ENCODE peak calls at places on chromosomes 6 and 20, in four cellular contexts. One of them, this sample, is unnamed.

GRCh38 chr6:88780714-88781389 is 182.6 kb downstream of the RNGTT start:
- DNase-seq in K562: peak; percentile 70
- DNase-seq in HepG2: peak; percentile 60
- DNase-seq in GM12878: peak; percentile 63
- DNase-seq in this sample: peak; percentile 39

GRCh38 chr20:62614085-62614960 is 28.0 kb upstream of the SLCO4A1 start:
- DNase-seq in GM12878: no peak
- DNase-seq in HepG2: no peak
- DNase-seq in K562: no peak
- DNase-seq in this sample: no peak

GRCh38 chr20:54475334-54476287 is at the start of gene DOK5:
- DNase-seq in HepG2: no peak
- DNase-seq in GM12878: no peak
- DNase-seq in K562: no peak
- DNase-seq in this sample: peak; percentile 12

GRCh38 chr6:4936681-4937041 is 67.2 kb downstream of the RPP40 start:
- DNase-seq in K562: peak; percentile 69
- DNase-seq in HepG2: peak; percentile 59
- DNase-seq in GM12878: no peak
- DNase-seq in this sample: peak; percentile 48

GRCh38 chr20:31587545-31588389 is 17.3 kb upstream of the ID1 start:
- DNase-seq in HepG2: no peak
- DNase-seq in GM12878: no peak
- DNase-seq in K562: no peak
- DNase-seq in this sample: no peak

GRCh38 chr20:19185083-19185482 is 27.4 kb upstream of the SLC24A3 start:
- DNase-seq in GM12878: no peak
- DNase-seq in K562: no peak
- DNase-seq in HepG2: no peak
- DNase-seq in this sample: no peak

GRCh38 chr20:63344616-63345327 is 16.4 kb downstream of the CHRNA4 start:
- DNase-seq in K562: no peak
- DNase-seq in HepG2: no peak
- DNase-seq in GM12878: no peak
- DNase-seq in this sample: no peak

GRCh38 chr20:9903048-9903651 is 64.3 kb upstream of the PAK5 start:
- DNase-seq in HepG2: peak; percentile 40
- DNase-seq in GM12878: no peak
- DNase-seq in K562: peak; percentile 0
- DNase-seq in this sample: peak; percentile 26

GRCh38 chr6:54875539-54875938 is 29.0 kb downstream of the FAM83B start:
- DNase-seq in GM12878: no peak
- DNase-seq in K562: no peak
- DNase-seq in HepG2: no peak
- DNase-seq in this sample: no peak

GRCh38 chr6:14705841-14706377 is 540.0 kb upstream of the JARID2 start:
- DNase-seq in GM12878: no peak
- DNase-seq in K562: no peak
- DNase-seq in HepG2: no peak
- DNase-seq in this sample: no peak

GRCh38 chr20:1803216-1804128 is 91.7 kb upstream of the SIRPA start:
- DNase-seq in K562: no peak
- DNase-seq in GM12878: no peak
- DNase-seq in HepG2: no peak
- DNase-seq in this sample: no peak

GRCh38 chr20:1802385-1803215 is 92.6 kb upstream of the SIRPA start:
- DNase-seq in K562: peak; percentile 8
- DNase-seq in GM12878: no peak
- DNase-seq in HepG2: peak; percentile 67
- DNase-seq in this sample: peak; percentile 77

GRCh38 chr20:1800180-1800579 is 95.0 kb upstream of the SIRPA start:
- DNase-seq in K562: no peak
- DNase-seq in HepG2: no peak
- DNase-seq in GM12878: no peak
- DNase-seq in this sample: no peak

GRCh38 chr20:1800777-1801176 is 94.4 kb upstream of the SIRPA start:
- DNase-seq in K562: peak; percentile 2
- DNase-seq in HepG2: no peak
- DNase-seq in GM12878: no peak
- DNase-seq in this sample: no peak

GRCh38 chr20:1801551-1801950 is 93.7 kb upstream of the SIRPA start:
- DNase-seq in HepG2: no peak
- DNase-seq in GM12878: no peak
- DNase-seq in K562: no peak
- DNase-seq in this sample: no peak
- TF ChIP-seq FOXM1 in HepG2: no peak
- TF ChIP-seq FOXM1 in GM12878: no peak
- TF ChIP-seq FOXM1 in K562: no peak
- TF ChIP-seq FOXM1 in this sample: no peak

DNA sequence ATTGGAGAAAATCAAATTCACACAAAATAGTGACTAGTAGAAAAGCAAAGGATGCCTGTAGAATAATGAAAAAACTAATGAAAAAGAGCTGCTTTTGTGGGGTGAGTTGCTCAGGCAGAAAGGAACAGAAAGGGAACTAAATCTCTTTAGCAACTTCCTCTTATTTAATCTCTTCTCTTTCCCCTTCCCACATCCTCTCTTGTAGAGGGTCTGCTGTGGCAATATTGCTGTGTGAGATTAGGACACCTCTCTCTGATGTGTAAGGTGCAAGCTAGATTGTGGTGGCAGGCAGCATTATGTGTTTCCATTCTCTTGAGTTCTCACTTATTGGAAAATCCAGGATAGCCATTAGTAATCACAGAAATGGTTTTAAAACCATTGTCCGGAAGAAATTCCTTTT is 49.7 kb downstream of the SYNE1 start:
- DNase-seq in HepG2: no peak
- DNase-seq in K562: no peak
- DNase-seq in GM12878: no peak
- DNase-seq in this sample: no peak
- TF ChIP-seq TARDBP in HepG2: no peak
- TF ChIP-seq TARDBP in K562: no peak
- TF ChIP-seq TARDBP in GM12878: no peak
- TF ChIP-seq TARDBP in this sample: no peak

DNA sequence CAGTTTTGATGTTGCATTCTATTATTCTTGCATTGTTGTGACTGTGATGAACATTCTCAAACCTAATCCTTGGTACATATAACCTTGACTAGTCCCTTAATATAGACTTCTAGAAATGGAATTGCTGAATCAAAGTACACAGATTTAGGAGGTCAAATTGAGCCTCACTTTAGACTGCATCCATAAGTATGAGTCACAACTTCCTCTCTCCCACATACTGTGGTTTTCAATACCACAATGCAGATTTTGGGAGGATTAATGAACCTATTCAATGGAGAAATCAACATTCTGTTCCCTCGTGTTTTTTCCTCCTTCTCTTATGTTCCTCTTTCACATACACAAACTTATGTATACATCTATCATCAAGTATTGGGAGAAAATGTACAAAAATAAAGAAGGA is 212.4 kb downstream of the MOXD1 start:
- DNase-seq in GM12878: no peak
- DNase-seq in HepG2: no peak
- DNase-seq in K562: no peak
- DNase-seq in this sample: no peak
- TF ChIP-seq FOXM1 in GM12878: no peak
- TF ChIP-seq FOXM1 in HepG2: no peak
- TF ChIP-seq FOXM1 in K562: no peak
- TF ChIP-seq FOXM1 in this sample: no peak

GRCh38 chr20:57467742-57468141 is 57.2 kb downstream of the CTCFL start:
- DNase-seq in K562: no peak
- DNase-seq in GM12878: no peak
- DNase-seq in HepG2: no peak
- DNase-seq in this sample: no peak

GRCh38 chr20:57470666-57471495 is 54.1 kb downstream of the CTCFL start:
- DNase-seq in K562: no peak
- DNase-seq in HepG2: no peak
- DNase-seq in GM12878: no peak
- DNase-seq in this sample: no peak

GRCh38 chr20:57468523-57469417 is 56.2 kb downstream of the CTCFL start:
- DNase-seq in GM12878: no peak
- DNase-seq in HepG2: no peak
- DNase-seq in K562: no peak
- DNase-seq in this sample: no peak

GRCh38 chr20:57470212-57470522 is 54.8 kb downstream of the CTCFL start:
- DNase-seq in HepG2: no peak
- DNase-seq in GM12878: no peak
- DNase-seq in K562: peak; percentile 64
- DNase-seq in this sample: no peak

GRCh38 chr20:57469418-57470211 is 55.3 kb downstream of the CTCFL start:
- DNase-seq in K562: no peak
- DNase-seq in GM12878: no peak
- DNase-seq in HepG2: no peak
- DNase-seq in this sample: no peak
- TF ChIP-seq TARDBP in K562: no peak
- TF ChIP-seq TARDBP in GM12878: no peak
- TF ChIP-seq TARDBP in HepG2: no peak
- TF ChIP-seq TARDBP in this sample: no peak

DNA sequence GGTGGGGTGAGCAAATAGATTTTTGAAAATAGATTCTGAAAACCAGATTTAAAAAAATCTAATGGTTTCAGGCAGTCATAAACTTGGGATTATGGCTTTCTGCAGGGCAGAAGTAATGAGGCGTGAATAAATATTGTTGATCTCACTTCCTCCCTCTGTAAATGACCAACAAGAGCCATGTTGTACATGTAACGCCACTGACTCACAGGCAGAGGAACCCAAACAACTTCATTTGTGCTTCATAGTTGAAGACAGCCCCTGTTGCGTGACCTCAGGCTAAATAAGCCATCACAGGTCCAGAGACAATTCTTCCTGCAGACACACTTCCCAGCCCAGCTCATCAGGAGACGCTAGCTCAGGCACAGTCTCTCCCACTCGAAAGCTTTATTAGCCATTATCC is 59.1 kb upstream of the F13A1 start:
- DNase-seq in HepG2: no peak
- DNase-seq in K562: no peak
- DNase-seq in GM12878: peak; percentile 24
- DNase-seq in this sample: peak; percentile 33
- TF ChIP-seq FOXM1 in HepG2: no peak
- TF ChIP-seq FOXM1 in K562: no peak
- TF ChIP-seq FOXM1 in GM12878: no peak
- TF ChIP-seq FOXM1 in this sample: no peak

GRCh38 chr6:111591901-111592461 is 13.7 kb downstream of the TRAF3IP2 start:
- DNase-seq in GM12878: no peak
- DNase-seq in K562: no peak
- DNase-seq in HepG2: no peak
- DNase-seq in this sample: no peak

GRCh38 chr6:111590209-111590955 is 15.3 kb downstream of the TRAF3IP2 start:
- DNase-seq in K562: no peak
- DNase-seq in HepG2: no peak
- DNase-seq in GM12878: no peak
- DNase-seq in this sample: no peak

GRCh38 chr6:111593516-111593824 is 12.2 kb downstream of the TRAF3IP2 start:
- DNase-seq in GM12878: no peak
- DNase-seq in HepG2: no peak
- DNase-seq in K562: no peak
- DNase-seq in this sample: no peak

GRCh38 chr6:111592726-111593515 is 12.8 kb downstream of the TRAF3IP2 start:
- DNase-seq in K562: no peak
- DNase-seq in HepG2: no peak
- DNase-seq in GM12878: no peak
- DNase-seq in this sample: no peak

DNA sequence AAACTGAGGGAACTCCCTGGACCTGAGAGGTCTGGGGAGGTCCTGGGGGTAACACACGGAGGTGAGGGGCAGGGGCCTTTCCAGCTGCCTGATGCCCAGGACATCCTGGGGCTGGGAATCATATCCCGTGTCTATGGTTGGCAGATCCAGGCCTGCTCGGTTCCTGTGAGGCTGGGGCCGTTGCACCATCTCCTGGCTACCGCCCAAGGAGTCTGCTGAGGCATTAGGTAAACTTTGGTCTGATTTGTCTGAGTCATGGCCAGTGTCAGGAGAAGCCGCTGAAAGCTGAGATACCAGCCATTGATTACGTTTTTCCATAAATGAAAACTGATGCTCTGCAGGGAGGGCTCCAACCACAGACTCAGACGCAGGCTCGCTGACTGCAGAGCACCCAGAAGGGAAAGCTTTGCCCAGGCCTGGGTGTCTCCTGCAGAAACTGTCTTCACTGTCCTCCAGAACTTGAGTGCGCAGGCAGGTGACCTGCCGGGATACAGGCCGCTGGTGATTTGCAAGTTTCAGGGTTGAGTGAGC is 14.2 kb downstream of the TRAF3IP2 start:
- DNase-seq in K562: peak; percentile 58
- DNase-seq in GM12878: no peak
- DNase-seq in HepG2: peak; percentile 88
- DNase-seq in this sample: peak; percentile 57
- TF ChIP-seq TARDBP in K562: no peak
- TF ChIP-seq TARDBP in GM12878: no peak
- TF ChIP-seq TARDBP in HepG2: no peak
- TF ChIP-seq TARDBP in this sample: no peak

GRCh38 chr20:44137210-44137781 is 49.7 kb downstream of the JPH2 start:
- DNase-seq in GM12878: no peak
- DNase-seq in K562: no peak
- DNase-seq in HepG2: no peak
- DNase-seq in this sample: no peak
- TF ChIP-seq FOXM1 in GM12878: no peak
- TF ChIP-seq FOXM1 in K562: no peak
- TF ChIP-seq FOXM1 in HepG2: no peak
- TF ChIP-seq FOXM1 in this sample: no peak

DNA sequence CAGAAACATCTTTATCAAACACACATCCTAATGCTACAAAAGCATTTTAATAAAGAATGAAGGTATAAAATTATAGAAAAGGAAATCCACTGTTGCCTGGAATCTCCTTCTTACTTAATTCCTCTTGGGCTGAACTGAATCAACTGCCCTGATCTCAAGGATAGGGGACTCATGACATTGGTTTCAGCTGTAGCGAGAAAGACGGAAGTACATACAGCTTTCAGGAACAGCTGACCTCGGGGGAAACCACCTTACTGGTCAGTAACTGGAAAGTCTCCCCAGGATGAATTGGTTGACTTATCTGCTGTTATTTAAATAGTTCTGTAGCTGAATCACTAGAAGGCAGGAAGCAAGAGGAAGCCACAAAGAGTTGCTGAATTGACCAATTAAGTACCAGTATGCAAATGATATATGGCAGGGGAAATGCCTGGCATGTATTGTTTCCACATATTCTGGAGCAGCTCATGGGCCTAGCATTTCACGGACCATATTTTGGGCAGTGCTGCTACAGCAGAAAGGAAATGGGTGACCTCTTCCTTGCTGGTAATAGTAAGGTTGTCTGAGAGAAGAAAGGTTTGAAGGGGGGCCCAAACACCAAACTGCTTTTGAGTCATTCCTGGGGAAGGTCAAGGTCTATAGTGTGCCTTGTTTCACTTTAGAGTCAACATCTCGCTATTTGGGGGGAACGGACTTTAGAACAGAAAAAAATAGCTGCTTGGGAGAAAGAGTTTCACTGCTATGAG is 43.7 kb upstream of the MAP7 start:
- DNase-seq in GM12878: peak; percentile 94
- DNase-seq in K562: peak; percentile 42
- DNase-seq in HepG2: peak; percentile 19
- DNase-seq in this sample: no peak
- TF ChIP-seq TARDBP in GM12878: no peak
- TF ChIP-seq TARDBP in K562: no peak
- TF ChIP-seq TARDBP in HepG2: no peak
- TF ChIP-seq TARDBP in this sample: no peak

This sample was measured in HEK293T.